ENCODE peak calls at places on chromosomes 2 and 18, in ten cellular contexts. One of them, this sample, is unnamed.
A peak's percentile ranks its signal among the peaks of the same experiment; 100 is the strongest.

GRCh38 chr2:179917272-179917671 is 55.9 kb upstream of the ZNF385B start:
- DNase-seq in pancreas: no peak
- DNase-seq in MM.1S: no peak
- DNase-seq in uterus: no peak
- DNase-seq in fibroblast of lung: peak; percentile 80
- DNase-seq in upper lobe of right lung: no peak
- DNase-seq in HAP-1: no peak
- DNase-seq in cardiac fibroblast: peak; percentile 56
- DNase-seq in coronary artery: no peak
- DNase-seq in A549: peak; percentile 10
- DNase-seq in this sample: peak; percentile 18

GRCh38 chr2:164992818-164993217 is 37.5 kb upstream of the SLC38A11 start:
- DNase-seq in A549: peak; percentile 80
- DNase-seq in pancreas: no peak
- DNase-seq in HAP-1: peak; percentile 83
- DNase-seq in uterus: no peak
- DNase-seq in coronary artery: no peak
- DNase-seq in cardiac fibroblast: peak; percentile 87
- DNase-seq in MM.1S: peak; percentile 76
- DNase-seq in upper lobe of right lung: no peak
- DNase-seq in fibroblast of lung: peak; percentile 80
- DNase-seq in this sample: peak; percentile 72

GRCh38 chr2:203813684-203814083 is 53.9 kb upstream of the CTLA4 start:
- DNase-seq in pancreas: no peak
- DNase-seq in fibroblast of lung: no peak
- DNase-seq in A549: no peak
- DNase-seq in HAP-1: no peak
- DNase-seq in coronary artery: no peak
- DNase-seq in cardiac fibroblast: no peak
- DNase-seq in MM.1S: no peak
- DNase-seq in upper lobe of right lung: no peak
- DNase-seq in uterus: no peak
- DNase-seq in this sample: no peak

GRCh38 chr2:233822101-233822771 is 32.1 kb downstream of the HJURP start:
- DNase-seq in upper lobe of right lung: peak; percentile 49
- DNase-seq in coronary artery: peak; percentile 68
- DNase-seq in cardiac fibroblast: no peak
- DNase-seq in pancreas: no peak
- DNase-seq in A549: no peak
- DNase-seq in fibroblast of lung: no peak
- DNase-seq in HAP-1: no peak
- DNase-seq in MM.1S: no peak
- DNase-seq in uterus: no peak
- DNase-seq in this sample: no peak

GRCh38 chr2:216372761-216373291 is 543 bp upstream of the MARCHF4 start:
- DNase-seq in fibroblast of lung: peak; percentile 63
- DNase-seq in HAP-1: no peak
- DNase-seq in cardiac fibroblast: peak; percentile 84
- DNase-seq in upper lobe of right lung: no peak
- DNase-seq in A549: peak; percentile 56
- DNase-seq in pancreas: no peak
- DNase-seq in uterus: no peak
- DNase-seq in coronary artery: no peak
- DNase-seq in MM.1S: no peak
- DNase-seq in this sample: peak; percentile 79

GRCh38 chr2:134411279-134411827 is 157.5 kb downstream of the MGAT5 start:
- DNase-seq in upper lobe of right lung: no peak
- DNase-seq in MM.1S: no peak
- DNase-seq in cardiac fibroblast: no peak
- DNase-seq in A549: no peak
- DNase-seq in pancreas: no peak
- DNase-seq in HAP-1: no peak
- DNase-seq in fibroblast of lung: no peak
- DNase-seq in coronary artery: no peak
- DNase-seq in uterus: no peak
- DNase-seq in this sample: no peak

GRCh38 chr2:129812071-129812470 is 167.4 kb upstream of the RAB6C start:
- DNase-seq in coronary artery: no peak
- DNase-seq in HAP-1: no peak
- DNase-seq in fibroblast of lung: no peak
- DNase-seq in cardiac fibroblast: no peak
- DNase-seq in A549: no peak
- DNase-seq in uterus: no peak
- DNase-seq in upper lobe of right lung: no peak
- DNase-seq in pancreas: no peak
- DNase-seq in MM.1S: no peak
- DNase-seq in this sample: no peak

GRCh38 chr18:13003466-13003896 is 12.3 kb downstream of the CEP192 start:
- DNase-seq in pancreas: no peak
- DNase-seq in HAP-1: peak; percentile 75
- DNase-seq in upper lobe of right lung: no peak
- DNase-seq in A549: peak; percentile 86
- DNase-seq in cardiac fibroblast: peak; percentile 83
- DNase-seq in fibroblast of lung: peak; percentile 67
- DNase-seq in MM.1S: peak; percentile 21
- DNase-seq in uterus: no peak
- DNase-seq in coronary artery: no peak
- DNase-seq in this sample: peak; percentile 47

GRCh38 chr18:9417081-9417841 is 58.1 kb upstream of the RALBP1 start:
- DNase-seq in fibroblast of lung: peak; percentile 57
- DNase-seq in HAP-1: peak; percentile 72
- DNase-seq in coronary artery: no peak
- DNase-seq in MM.1S: no peak
- DNase-seq in cardiac fibroblast: peak; percentile 84
- DNase-seq in pancreas: no peak
- DNase-seq in A549: no peak
- DNase-seq in upper lobe of right lung: no peak
- DNase-seq in uterus: peak; percentile 38
- DNase-seq in this sample: no peak

GRCh38 chr18:35733419-35733818 is 151.9 kb downstream of the GALNT1 start:
- DNase-seq in MM.1S: no peak
- DNase-seq in fibroblast of lung: no peak
- DNase-seq in coronary artery: no peak
- DNase-seq in HAP-1: no peak
- DNase-seq in upper lobe of right lung: no peak
- DNase-seq in pancreas: no peak
- DNase-seq in A549: no peak
- DNase-seq in uterus: no peak
- DNase-seq in cardiac fibroblast: no peak
- DNase-seq in this sample: no peak

GRCh38 chr2:13334545-13334944 is 617.8 kb downstream of the TRIB2 start:
- DNase-seq in uterus: no peak
- DNase-seq in upper lobe of right lung: no peak
- DNase-seq in MM.1S: no peak
- DNase-seq in A549: no peak
- DNase-seq in HAP-1: no peak
- DNase-seq in pancreas: no peak
- DNase-seq in fibroblast of lung: no peak
- DNase-seq in cardiac fibroblast: no peak
- DNase-seq in coronary artery: no peak
- DNase-seq in this sample: no peak

GRCh38 chr2:173623411-173624076 is 268.9 kb downstream of the CDCA7 start:
- DNase-seq in A549: no peak
- DNase-seq in upper lobe of right lung: no peak
- DNase-seq in cardiac fibroblast: no peak
- DNase-seq in HAP-1: no peak
- DNase-seq in MM.1S: no peak
- DNase-seq in coronary artery: no peak
- DNase-seq in uterus: no peak
- DNase-seq in fibroblast of lung: no peak
- DNase-seq in pancreas: no peak
- DNase-seq in this sample: no peak

GRCh38 chr2:196101325-196101981 is 32.8 kb upstream of the DNAH7 start:
- DNase-seq in A549: no peak
- DNase-seq in coronary artery: no peak
- DNase-seq in HAP-1: no peak
- DNase-seq in uterus: no peak
- DNase-seq in MM.1S: peak; percentile 74
- DNase-seq in cardiac fibroblast: peak; percentile 48
- DNase-seq in pancreas: no peak
- DNase-seq in upper lobe of right lung: no peak
- DNase-seq in fibroblast of lung: peak; percentile 85
- DNase-seq in this sample: no peak

GRCh38 chr2:17309741-17310339 is 208.4 kb downstream of the RAD51AP2 start:
- DNase-seq in upper lobe of right lung: no peak
- DNase-seq in HAP-1: peak; percentile 49
- DNase-seq in A549: peak; percentile 81
- DNase-seq in uterus: no peak
- DNase-seq in pancreas: no peak
- DNase-seq in MM.1S: peak; percentile 79
- DNase-seq in coronary artery: no peak
- DNase-seq in fibroblast of lung: peak; percentile 68
- DNase-seq in cardiac fibroblast: peak; percentile 63
- DNase-seq in this sample: no peak

GRCh38 chr2:178512491-178512890 is 32.2 kb downstream of the PLEKHA3 start:
- DNase-seq in upper lobe of right lung: no peak
- DNase-seq in fibroblast of lung: peak; percentile 4
- DNase-seq in uterus: no peak
- DNase-seq in pancreas: no peak
- DNase-seq in cardiac fibroblast: no peak
- DNase-seq in MM.1S: no peak
- DNase-seq in A549: no peak
- DNase-seq in HAP-1: peak; percentile 13
- DNase-seq in coronary artery: no peak
- DNase-seq in this sample: no peak

GRCh38 chr2:10028988-10029874 is 14.1 kb upstream of the KLF11 start:
- DNase-seq in HAP-1: peak; percentile 35
- DNase-seq in A549: no peak
- DNase-seq in fibroblast of lung: no peak
- DNase-seq in coronary artery: no peak
- DNase-seq in MM.1S: no peak
- DNase-seq in pancreas: no peak
- DNase-seq in upper lobe of right lung: peak; percentile 89
- DNase-seq in cardiac fibroblast: no peak
- DNase-seq in uterus: no peak
- DNase-seq in this sample: no peak

GRCh38 chr2:23293063-23293462 is 91.9 kb upstream of the KLHL29 start:
- DNase-seq in pancreas: no peak
- DNase-seq in coronary artery: no peak
- DNase-seq in fibroblast of lung: peak; percentile 28
- DNase-seq in HAP-1: no peak
- DNase-seq in cardiac fibroblast: peak; percentile 61
- DNase-seq in upper lobe of right lung: no peak
- DNase-seq in MM.1S: no peak
- DNase-seq in uterus: peak; percentile 31
- DNase-seq in A549: no peak
- DNase-seq in this sample: no peak

GRCh38 chr2:205685314-205686230 is 3.3 kb downstream of the NRP2 start:
- DNase-seq in MM.1S: no peak
- DNase-seq in pancreas: peak; percentile 66
- DNase-seq in coronary artery: peak; percentile 82
- DNase-seq in upper lobe of right lung: peak; percentile 79
- DNase-seq in HAP-1: no peak
- DNase-seq in uterus: no peak
- DNase-seq in fibroblast of lung: peak; percentile 55
- DNase-seq in A549: peak; percentile 60
- DNase-seq in cardiac fibroblast: peak; percentile 55
- DNase-seq in this sample: no peak

GRCh38 chr18:32175265-32175664 is 14.6 kb upstream of the MEP1B start:
- DNase-seq in pancreas: no peak
- DNase-seq in A549: no peak
- DNase-seq in MM.1S: no peak
- DNase-seq in HAP-1: no peak
- DNase-seq in cardiac fibroblast: no peak
- DNase-seq in uterus: no peak
- DNase-seq in upper lobe of right lung: no peak
- DNase-seq in fibroblast of lung: no peak
- DNase-seq in coronary artery: no peak
- DNase-seq in this sample: no peak

GRCh38 chr2:149329068-149329467 is 1.3 kb upstream of the LYPD6 start:
- DNase-seq in cardiac fibroblast: no peak
- DNase-seq in HAP-1: no peak
- DNase-seq in pancreas: no peak
- DNase-seq in uterus: no peak
- DNase-seq in coronary artery: no peak
- DNase-seq in MM.1S: no peak
- DNase-seq in A549: no peak
- DNase-seq in fibroblast of lung: peak; percentile 6
- DNase-seq in upper lobe of right lung: no peak
- DNase-seq in this sample: no peak
- H3K4me3 ChIP-seq in cardiac fibroblast: no peak overlapping the region
- H3K4me3 ChIP-seq in HAP-1: no peak overlapping the region
- H3K4me3 ChIP-seq in pancreas: peak overlapping the region; percentile 80
- H3K4me3 ChIP-seq in uterus: no peak overlapping the region
- H3K4me3 ChIP-seq in coronary artery: peak overlapping the region; percentile 73
- H3K4me3 ChIP-seq in MM.1S: no peak overlapping the region
- H3K4me3 ChIP-seq in A549: peak overlapping the region; percentile 55
- H3K4me3 ChIP-seq in fibroblast of lung: no peak overlapping the region
- H3K4me3 ChIP-seq in upper lobe of right lung: no peak overlapping the region
- H3K4me3 ChIP-seq in this sample: no peak overlapping the region

GRCh38 chr2:69017080-69017479 is 4.1 kb downstream of the ANTXR1 start:
- DNase-seq in coronary artery: no peak
- DNase-seq in fibroblast of lung: peak; percentile 57
- DNase-seq in A549: peak; percentile 63
- DNase-seq in uterus: no peak
- DNase-seq in upper lobe of right lung: no peak
- DNase-seq in pancreas: no peak
- DNase-seq in HAP-1: no peak
- DNase-seq in MM.1S: no peak
- DNase-seq in cardiac fibroblast: peak; percentile 69
- DNase-seq in this sample: no peak
- H3K4me3 ChIP-seq in coronary artery: peak overlapping the region; percentile 95
- H3K4me3 ChIP-seq in fibroblast of lung: no peak overlapping the region
- H3K4me3 ChIP-seq in A549: peak overlapping the region; percentile 85
- H3K4me3 ChIP-seq in uterus: peak overlapping the region; percentile 7
- H3K4me3 ChIP-seq in upper lobe of right lung: no peak overlapping the region
- H3K4me3 ChIP-seq in pancreas: no peak overlapping the region
- H3K4me3 ChIP-seq in HAP-1: no peak overlapping the region
- H3K4me3 ChIP-seq in MM.1S: no peak overlapping the region
- H3K4me3 ChIP-seq in cardiac fibroblast: peak overlapping the region; percentile 5
- H3K4me3 ChIP-seq in this sample: no peak overlapping the region

DNA sequence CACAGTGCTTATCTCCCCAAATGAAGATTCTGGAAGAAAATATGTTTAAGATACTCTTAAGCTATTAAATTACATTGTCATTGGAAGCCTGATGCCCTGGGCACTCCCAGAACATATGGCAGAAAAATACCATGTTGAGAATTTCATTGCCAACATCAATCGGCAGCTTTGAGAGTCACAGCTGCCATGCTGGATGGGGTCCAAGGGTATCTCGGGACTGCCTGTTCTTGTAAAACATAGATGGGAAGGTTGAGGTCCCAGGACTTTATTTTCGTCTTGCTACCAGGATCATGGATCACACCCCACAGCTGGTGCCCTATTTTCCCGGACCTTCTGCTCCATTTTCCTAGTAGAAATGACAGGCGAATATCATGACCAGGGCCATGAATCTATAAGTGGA is 632.5 kb downstream of the SUCLG1 start:
- DNase-seq in upper lobe of right lung: no peak
- DNase-seq in MM.1S: no peak
- DNase-seq in HAP-1: no peak
- DNase-seq in uterus: no peak
- DNase-seq in cardiac fibroblast: no peak
- DNase-seq in A549: no peak
- DNase-seq in coronary artery: no peak
- DNase-seq in pancreas: no peak
- DNase-seq in fibroblast of lung: no peak
- DNase-seq in this sample: no peak
- H3K4me3 ChIP-seq in upper lobe of right lung: no peak overlapping the region
- H3K4me3 ChIP-seq in MM.1S: no peak overlapping the region
- H3K4me3 ChIP-seq in HAP-1: no peak overlapping the region
- H3K4me3 ChIP-seq in uterus: no peak overlapping the region
- H3K4me3 ChIP-seq in cardiac fibroblast: no peak overlapping the region
- H3K4me3 ChIP-seq in A549: no peak overlapping the region
- H3K4me3 ChIP-seq in coronary artery: no peak overlapping the region
- H3K4me3 ChIP-seq in pancreas: no peak overlapping the region
- H3K4me3 ChIP-seq in fibroblast of lung: no peak overlapping the region
- H3K4me3 ChIP-seq in this sample: no peak overlapping the region

GRCh38 chr2:217903859-217904613 is 98.8 kb downstream of the TNS1 start:
- DNase-seq in uterus: peak; percentile 79
- DNase-seq in HAP-1: no peak
- DNase-seq in pancreas: peak; percentile 81
- DNase-seq in coronary artery: peak; percentile 95
- DNase-seq in MM.1S: no peak
- DNase-seq in upper lobe of right lung: peak; percentile 79
- DNase-seq in cardiac fibroblast: peak; percentile 88
- DNase-seq in fibroblast of lung: peak; percentile 52
- DNase-seq in A549: no peak
- DNase-seq in this sample: no peak
- H3K4me3 ChIP-seq in uterus: no peak overlapping the region
- H3K4me3 ChIP-seq in HAP-1: no peak overlapping the region
- H3K4me3 ChIP-seq in pancreas: no peak overlapping the region
- H3K4me3 ChIP-seq in coronary artery: peak overlapping the region; percentile 64
- H3K4me3 ChIP-seq in MM.1S: no peak overlapping the region
- H3K4me3 ChIP-seq in upper lobe of right lung: peak overlapping the region; percentile 23
- H3K4me3 ChIP-seq in cardiac fibroblast: no peak overlapping the region
- H3K4me3 ChIP-seq in fibroblast of lung: no peak overlapping the region
- H3K4me3 ChIP-seq in A549: no peak overlapping the region
- H3K4me3 ChIP-seq in this sample: no peak overlapping the region